ENCODE peak calls at places on chromosomes 13 and 19, in five cellular contexts. Z, F, O, X and V are unnamed samples.

GRCh38 chr19:57559008-57559403 is 657 bp downstream of the ZNF550 start:
- DNase-seq in F (peak; percentile 39), X (no peak), O (no peak), Z (no peak), V (no peak)

GRCh38 chr13:20426766-20427448 is 98.8 kb downstream of the CRYL1 start:
- DNase-seq in O (no peak), Z (no peak), X (peak; percentile 19), F (no peak), V (no peak)

GRCh38 chr13:112968380-112968909 is 569 bp upstream of the MCF2L start:
- DNase-seq in X (peak; percentile 24), O (peak; percentile 22), Z (no peak), F (peak; percentile 79), V (no peak)

GRCh38 chr13:59691501-59692066 is 472.1 kb downstream of the DIAPH3 start:
- DNase-seq in F (no peak), X (no peak), Z (no peak), O (no peak), V (no peak)

GRCh38 chr13:19604306-19604705 is 29.2 kb upstream of the MPHOSPH8 start:
- DNase-seq in F (no peak), O (no peak), Z (no peak), X (no peak), V (no peak)

GRCh38 chr13:99382428-99383133 is 75.4 kb upstream of the GPR183 start:
- DNase-seq in O (no peak), X (no peak), F (no peak), Z (no peak), V (no peak)

GRCh38 chr19:5001547-5002131 is 32.7 kb downstream of the KDM4B start:
- DNase-seq in O (peak; percentile 30), X (no peak), F (no peak), Z (peak; percentile 53), V (no peak)

GRCh38 chr19:48419158-48419920 is 25.9 kb downstream of the GRIN2D start:
- DNase-seq in F (peak; percentile 52), X (no peak), Z (no peak), O (peak; percentile 63), V (peak; percentile 46)

GRCh38 chr19:5828661-5829566 is 10.6 kb downstream of the FUT6 start:
- DNase-seq in F (peak; percentile 68), O (peak; percentile 25), X (no peak), Z (peak; percentile 53), V (no peak)

GRCh38 chr13:110388141-110388943 is 81.3 kb downstream of the COL4A2 start:
- DNase-seq in X (no peak), Z (no peak), O (no peak), F (peak; percentile 64), V (no peak)